ENCODE peak calls at places on chromosome 15, in eight cellular contexts. S, P, F, V, O, T, H and Q are unnamed samples.

GRCh38 chr15:63250312-63250965 is 27.0 kb upstream of the APH1B start:
- DNase-seq in S (no peak), V (no peak), T (no peak), P (peak), F (no peak), O (no peak), H (no peak), Q (no peak)

GRCh38 chr15:92361321-92362090 is 32.2 kb upstream of the ST8SIA2 start:
- DNase-seq in O (no peak), H (no peak), T (no peak), V (no peak), F (no peak), P (no peak), S (no peak), Q (no peak)

GRCh38 chr15:58631319-58631718 is 118.2 kb downstream of the ADAM10 start:
- DNase-seq in H (no peak), F (no peak), S (no peak), P (peak), V (no peak), O (no peak), T (no peak), Q (no peak)

GRCh38 chr15:48177875-48178611 is at the start of gene MYEF2:
- DNase-seq in T (peak), V (peak), O (peak), F (peak), S (peak), H (peak), P (peak), Q (peak)

GRCh38 chr15:74391604-74392401 is 24.4 kb upstream of the CYP11A1 start:
- DNase-seq in F (no peak), T (no peak), S (no peak), H (no peak), O (no peak), P (no peak), V (no peak), Q (no peak)

GRCh38 chr15:67188551-67189218 is 65.8 kb downstream of the AAGAB start:
- DNase-seq in V (no peak), P (peak), T (peak), H (no peak), F (no peak), S (no peak), O (no peak), Q (no peak)

GRCh38 chr15:74317820-74318375 is 49.5 kb downstream of the CYP11A1 start:
- DNase-seq in S (no peak), V (peak), F (no peak), H (no peak), O (no peak), P (peak), T (peak), Q (no peak)

GRCh38 chr15:44726136-44726535 is 10.2 kb upstream of the TRIM69 start:
- DNase-seq in V (no peak), P (peak), H (no peak), O (no peak), S (no peak), T (no peak), F (no peak), Q (no peak)

GRCh38 chr15:40358492-40359353 is 704 bp downstream of the DISP2 start:
- DNase-seq in H (no peak), P (no peak), S (no peak), F (no peak), T (no peak), V (no peak), O (no peak), Q (no peak)

GRCh38 chr15:74383695-74384565 is 16.5 kb upstream of the CYP11A1 start:
- DNase-seq in V (no peak), T (no peak), S (no peak), H (no peak), O (no peak), F (no peak), P (no peak), Q (no peak)

GRCh38 chr15:76150508-76150907 is 90.7 kb downstream of the TMEM266 start:
- DNase-seq in H (no peak), V (peak), O (no peak), F (peak), S (no peak), P (no peak), T (no peak), Q (peak)

GRCh38 chr15:75176404-75176761 is 25.3 kb upstream of the C15orf39 start:
- DNase-seq in H (no peak), T (no peak), P (no peak), F (no peak), V (no peak), O (no peak), S (no peak), Q (no peak)

GRCh38 chr15:70126382-70126781 is 28.7 kb upstream of the TLE3 start:
- DNase-seq in F (no peak), V (no peak), S (no peak), P (no peak), H (no peak), O (no peak), T (no peak), Q (no peak)

GRCh38 chr15:77034620-77035467 is 36.1 kb downstream of the TSPAN3 start:
- DNase-seq in V (peak), O (peak), P (peak), H (no peak), F (no peak), T (peak), S (no peak), Q (no peak)

GRCh38 chr15:75454471-75455418 is 3.3 kb upstream of the SIN3A start:
- DNase-seq in V (peak), O (peak), T (peak), S (peak), F (peak), P (peak), H (peak), Q (no peak)

GRCh38 chr15:85745525-85745924 is 49.2 kb downstream of the KLHL25 start:
- DNase-seq in T (no peak), H (no peak), F (no peak), P (no peak), O (no peak), S (no peak), V (no peak), Q (no peak)

GRCh38 chr15:99719096-99719541 is 14.1 kb downstream of the LYSMD4 start:
- DNase-seq in P (peak), S (no peak), O (no peak), V (no peak), F (no peak), H (no peak), T (no peak), Q (no peak)

GRCh38 chr15:65409284-65409631 is 13.5 kb downstream of the IGDCC4 start:
- DNase-seq in O (no peak), V (no peak), T (no peak), S (no peak), P (peak), H (no peak), F (no peak), Q (no peak)

GRCh38 chr15:84991313-84991712 is 9.7 kb downstream of the PDE8A start:
- DNase-seq in S (no peak), F (no peak), P (no peak), O (no peak), T (no peak), H (no peak), V (no peak), Q (no peak)

GRCh38 chr15:79102595-79102994 is 12.0 kb upstream of the RASGRF1 start:
- DNase-seq in H (no peak), S (no peak), P (no peak), F (no peak), V (no peak), T (no peak), O (no peak), Q (no peak)

GRCh38 chr15:60477991-60478632 is 830 bp downstream of the ICE2 start:
- DNase-seq in P (peak), O (no peak), H (no peak), F (no peak), S (peak), T (no peak), V (no peak), Q (peak)

GRCh38 chr15:100596792-100597191 is 5.2 kb downstream of the LINS1 start:
- DNase-seq in T (no peak), F (no peak), S (peak), O (no peak), P (peak), H (no peak), V (no peak), Q (no peak)

GRCh38 chr15:51759557-51760070 is 8.2 kb downstream of the TMOD2 start:
- DNase-seq in H (no peak), O (no peak), V (no peak), F (no peak), S (no peak), T (peak), P (peak), Q (peak)

GRCh38 chr15:69727257-69727924 is 274.8 kb downstream of the RPLP1 start:
- DNase-seq in T (no peak), F (no peak), S (no peak), O (no peak), V (no peak), H (no peak), P (no peak), Q (no peak)

GRCh38 chr15:76529911-76530310 is 193.3 kb downstream of the ISL2 start:
- DNase-seq in S (no peak), P (peak), V (no peak), F (no peak), T (no peak), H (no peak), O (no peak), Q (no peak)

GRCh38 chr15:88193415-88193814 is 63.1 kb downstream of the NTRK3 start:
- DNase-seq in F (no peak), T (no peak), V (no peak), P (no peak), S (no peak), H (peak), O (no peak), Q (no peak)

GRCh38 chr15:87609474-87609873 is 647.1 kb downstream of the NTRK3 start:
- DNase-seq in V (no peak), H (no peak), F (no peak), S (no peak), T (peak), O (no peak), P (peak), Q (no peak)

GRCh38 chr15:52728899-52729298 is 49.7 kb upstream of the ATOSA start:
- DNase-seq in H (no peak), S (no peak), V (no peak), O (no peak), T (no peak), F (no peak), P (peak), Q (no peak)